ENCODE peak calls at places on chromosomes 5 and 9, in eight cellular contexts. U is neural progenitor cell, N is H9, H is HCT116, F is fibroblast of lung, D is endodermal cell, L is endothelial cell of umbilical vein, K is astrocyte. I is an unnamed sample. For H3K4me1, the result is how much of the 10 kb centered on the place peaks cover.

GRCh38 chr5:146447734-146448380 is 724 bp downstream of the TCERG1 start:
- DNase-seq in U (no peak), N (no peak), H (no peak), F (peak), D (no peak), L (peak), K (peak), I (peak)

GRCh38 chr5:103497782-103498181 is 64.8 kb downstream of the NUDT12 start:
- DNase-seq in U (no peak), N (no peak), H (no peak), F (no peak), D (no peak), L (no peak), K (no peak), I (no peak)

GRCh38 chr5:142605649-142606048 is 80.2 kb downstream of the FGF1 start:
- DNase-seq in U (no peak), N (no peak), H (no peak), F (peak), D (no peak), L (peak), K (no peak), I (no peak)

GRCh38 chr9:79465171-79465570 is 106.6 kb upstream of the TLE4 start:
- DNase-seq in U (no peak), N (no peak), H (no peak), F (no peak), D (no peak), L (no peak), K (no peak), I (no peak)

GRCh38 chr9:92223758-92224157 is 69.7 kb downstream of the IARS1 start:
- DNase-seq in U (no peak), N (no peak), H (no peak), F (no peak), D (no peak), L (no peak), K (no peak), I (no peak)

GRCh38 chr5:56175028-56175427 is 58.1 kb downstream of the ANKRD55 start:
- DNase-seq in U (no peak), N (no peak), H (no peak), F (no peak), D (no peak), L (no peak), K (no peak), I (no peak)

GRCh38 chr9:137077010-137077747 is at the start of gene UAP1L1:
- DNase-seq in U (peak), N (peak), H (no peak), F (peak), D (peak), L (peak), K (peak), I (peak)

GRCh38 chr5:133316346-133317343 is 264.8 kb downstream of the HSPA4 start:
- DNase-seq in U (peak), N (peak), H (peak), F (no peak), D (peak), L (peak), K (no peak), I (no peak)

GRCh38 chr5:176667637-176668036 is 20.4 kb downstream of the TSPAN17 start:
- DNase-seq in U (no peak), N (no peak), H (no peak), F (no peak), D (no peak), L (no peak), K (no peak), I (no peak)

GRCh38 chr5:35857606-35858205 is 1.0 kb downstream of the IL7R start:
- DNase-seq in U (no peak), N (no peak), H (no peak), F (peak), D (no peak), L (peak), K (peak), I (no peak)

GRCh38 chr9:132406554-132407122 is at the start of gene TTF1:
- DNase-seq in U (peak), N (peak), H (peak), F (peak), D (peak), L (peak), K (peak), I (peak)
- H3K4me1 ChIP-seq in U (under half), N (under half), H (under half), F (under half), D (under half), L (under half), K (under half), I (under half)

GRCh38 chr9:121286973-121287721 is 19.2 kb downstream of the GSN start:
- DNase-seq in U (peak), N (peak), H (peak), F (peak), D (peak), L (peak), K (peak), I (peak)
- TF ChIP-seq CTCF in U (no peak), N (peak), H (no peak), F (peak), D (peak), L (peak), K (no peak), I (no peak)

DNA sequence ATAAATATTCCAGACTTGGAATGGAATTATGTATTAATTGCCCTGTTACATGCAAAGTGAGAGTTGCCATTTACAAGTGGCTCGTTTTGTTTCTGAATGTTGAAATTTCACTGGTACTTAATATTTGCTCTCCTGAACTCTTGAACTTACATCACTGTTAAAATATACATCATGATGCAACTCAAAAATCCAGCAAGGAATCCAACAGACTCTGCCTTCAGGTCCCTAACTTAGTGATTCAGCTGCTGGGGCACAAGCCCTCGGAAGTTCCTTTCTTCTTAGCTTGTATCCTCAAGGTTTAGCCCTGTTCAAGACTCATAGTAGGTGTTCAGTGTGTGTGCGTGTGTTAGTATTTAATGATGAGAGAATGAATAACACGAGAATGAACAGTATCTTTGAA is 90.7 kb downstream of the PTCD2 start:
- DNase-seq in U (no peak), N (no peak), H (no peak), F (peak), D (no peak), L (no peak), K (no peak), I (no peak)
- H3K9ac ChIP-seq in U (no peak), N (no peak), H (no peak), F (no peak), D (no peak), L (no peak), K (no peak), I (no peak)

GRCh38 chr5:131381792-131382191 is 117.9 kb downstream of the CDC42SE2 start:
- DNase-seq in U (no peak), N (no peak), H (no peak), F (no peak), D (no peak), L (no peak), K (no peak), I (no peak)
- H3K4me1 ChIP-seq in U (under half), N (under half), H (under half), F (under half), D (under half), L (under half), K (under half), I (under half)

DNA sequence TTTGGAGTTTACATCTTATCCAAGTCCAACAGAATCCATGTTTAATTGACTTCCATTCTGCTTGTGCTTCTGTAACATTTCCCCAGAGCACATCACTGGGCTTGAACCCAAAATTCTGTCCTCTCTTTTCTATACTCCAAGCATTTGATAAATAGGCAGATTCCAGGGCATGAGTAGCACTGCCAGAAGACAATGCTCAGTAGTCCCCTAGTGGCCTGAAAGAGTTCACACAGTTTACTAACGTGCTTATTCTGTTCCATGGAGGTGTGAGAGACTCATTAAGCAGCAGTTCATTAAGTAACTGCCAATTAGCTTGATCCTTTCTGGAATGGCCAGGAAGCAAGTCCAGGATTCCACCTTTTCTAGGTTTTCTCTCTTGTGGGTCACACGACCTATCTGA is 9.4 kb upstream of the GABRA6 start:
- DNase-seq in U (peak), N (peak), H (no peak), F (no peak), D (peak), L (no peak), K (no peak), I (no peak)
- TF ChIP-seq CTCF in U (peak), N (peak), H (no peak), F (no peak), D (peak), L (no peak), K (no peak), I (peak)

GRCh38 chr5:10691826-10692785 is 68.9 kb downstream of the DAP start:
- DNase-seq in U (no peak), N (no peak), H (no peak), F (no peak), D (no peak), L (no peak), K (peak), I (no peak)
- H3K9ac ChIP-seq in U (no peak), N (no peak), H (no peak), F (no peak), D (no peak), L (no peak), K (peak), I (no peak)

I was measured in colonic mucosa.